ENCODE peak calls at places on chromosomes 5 and 9, in seven cellular contexts. M, L, I, V, C, G and J are unnamed samples.

GRCh38 chr5:24539625-24540024 is 105.2 kb downstream of the CDH10 start:
- DNase-seq in M (no peak), L (no peak), I (no peak), V (peak; percentile 24), C (no peak), G (no peak), J (no peak)

GRCh38 chr5:106459541-106459940 is 1211.2 kb downstream of the EFNA5 start:
- DNase-seq in M (no peak), L (no peak), I (no peak), V (no peak), C (no peak), G (peak; percentile 16), J (no peak)

GRCh38 chr9:137742698-137743097 is 123.9 kb downstream of the EHMT1 start:
- DNase-seq in M (no peak), L (peak; percentile 16), I (no peak), V (peak; percentile 21), C (peak; percentile 75), G (peak; percentile 19), J (no peak)

GRCh38 chr5:60489377-60489776 is 210.6 kb downstream of the DEPDC1B start:
- DNase-seq in M (no peak), L (no peak), I (no peak), V (no peak), C (no peak), G (no peak), J (no peak)

GRCh38 chr5:148541054-148541835 is 113.1 kb downstream of the HTR4 start:
- DNase-seq in M (no peak), L (no peak), I (no peak), V (no peak), C (no peak), G (no peak), J (no peak)

GRCh38 chr5:144203750-144204596 is 33.3 kb downstream of the KCTD16 start:
- DNase-seq in M (peak; percentile 49), L (peak; percentile 82), I (peak; percentile 86), V (peak; percentile 79), C (peak; percentile 34), G (peak; percentile 62), J (peak; percentile 42)

GRCh38 chr5:84430863-84431663 is 46.4 kb upstream of the EDIL3 start:
- DNase-seq in M (no peak), L (peak; percentile 12), I (no peak), V (no peak), C (no peak), G (no peak), J (peak; percentile 34)

GRCh38 chr9:105355810-105356209 is 92.0 kb upstream of the FSD1L start:
- DNase-seq in M (no peak), L (peak; percentile 47), I (no peak), V (no peak), C (no peak), G (peak; percentile 62), J (no peak)

GRCh38 chr5:112511920-112512319 is 92.8 kb upstream of the EPB41L4A start:
- DNase-seq in M (no peak), L (no peak), I (no peak), V (no peak), C (no peak), G (no peak), J (no peak)

GRCh38 chr5:135708481-135708880 is 126.0 kb upstream of the SLC25A48 start:
- DNase-seq in M (no peak), L (no peak), I (no peak), V (no peak), C (no peak), G (no peak), J (no peak)

GRCh38 chr9:27676827-27677226 is 103.5 kb upstream of the C9orf72 start:
- DNase-seq in M (no peak), L (no peak), I (no peak), V (no peak), C (no peak), G (no peak), J (no peak)

DNA sequence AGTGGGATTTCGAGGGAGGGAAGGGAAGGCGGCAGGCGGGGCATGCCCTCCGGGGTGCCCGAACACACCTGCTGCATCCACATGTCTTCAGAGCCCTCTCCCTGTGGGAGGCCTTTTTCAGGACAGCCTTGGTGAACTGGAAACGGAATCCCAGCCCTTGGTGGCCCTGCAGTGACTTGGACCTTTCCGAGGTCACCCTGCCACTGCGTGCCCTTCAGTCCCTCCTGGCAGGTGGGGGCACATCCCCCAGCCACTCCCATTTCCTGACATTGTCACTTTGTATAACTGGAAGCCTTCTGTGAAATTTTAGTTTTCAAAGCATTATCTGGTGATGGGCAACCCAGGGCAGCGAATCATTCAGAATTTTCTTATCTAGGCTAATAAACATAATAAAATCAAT is 11.0 kb upstream of the AHRR start:
- DNase-seq in M (no peak), L (no peak), I (no peak), V (no peak), C (no peak), G (no peak), J (no peak)
- H4K20me1 ChIP-seq in M (peaks cover 12% of the 10 kb centered on the region), L (peaks cover 77% of the 10 kb centered on the region), I (peaks cover 6% of the 10 kb centered on the region), V (peaks cover 9% of the 10 kb centered on the region), C (peaks cover 74% of the 10 kb centered on the region), G (no peaks in the 10 kb centered on the region), J (peaks cover 91% of the 10 kb centered on the region)

GRCh38 chr5:5454405-5454804 is 31.9 kb downstream of the ICE1 start:
- DNase-seq in M (no peak), L (no peak), I (no peak), V (peak; percentile 38), C (no peak), G (no peak), J (no peak)
- H3K36me3 ChIP-seq in M (peaks cover 6% of the 10 kb centered on the region), L (peaks cover 34% of the 10 kb centered on the region), I (peaks cover 46% of the 10 kb centered on the region), V (no peaks in the 10 kb centered on the region), C (peaks cover 96% of the 10 kb centered on the region), G (peaks cover 4% of the 10 kb centered on the region), J (peaks cover 50% of the 10 kb centered on the region)

GRCh38 chr5:14148483-14148882 is 5.3 kb downstream of the TRIO start:
- DNase-seq in M (no peak), L (no peak), I (no peak), V (no peak), C (no peak), G (peak; percentile 45), J (no peak)
- H4K20me1 ChIP-seq in M (peaks cover 45% of the 10 kb centered on the region), L (peaks cover 80% of the 10 kb centered on the region), I (peaks cover 81% of the 10 kb centered on the region), V (peaks cover 88% of the 10 kb centered on the region), C (peaks cover 91% of the 10 kb centered on the region), G (peaks cover 5% of the 10 kb centered on the region), J (peaks cover 80% of the 10 kb centered on the region)

GRCh38 chr5:159083532-159083931 is 16.2 kb downstream of the EBF1 start:
- DNase-seq in M (no peak), L (no peak), I (peak; percentile 19), V (no peak), C (no peak), G (no peak), J (no peak)
- H3K36me3 ChIP-seq in M (no peaks in the 10 kb centered on the region), L (no peaks in the 10 kb centered on the region), I (no peaks in the 10 kb centered on the region), V (no peaks in the 10 kb centered on the region), C (no peaks in the 10 kb centered on the region), G (no peaks in the 10 kb centered on the region), J (no peaks in the 10 kb centered on the region)

GRCh38 chr9:35714579-35715252 is 17.3 kb downstream of the TLN1 start:
- DNase-seq in M (no peak), L (no peak), I (no peak), V (no peak), C (no peak), G (no peak), J (no peak)
- H4K20me1 ChIP-seq in M (peaks cover 5% of the 10 kb centered on the region), L (peaks cover 41% of the 10 kb centered on the region), I (peaks cover 6% of the 10 kb centered on the region), V (no peaks in the 10 kb centered on the region), C (no peaks in the 10 kb centered on the region), G (no peaks in the 10 kb centered on the region), J (no peaks in the 10 kb centered on the region)

GRCh38 chr5:74738406-74738805 is 28.5 kb downstream of the GFM2 start:
- DNase-seq in M (no peak), L (peak; percentile 8), I (no peak), V (no peak), C (no peak), G (no peak), J (no peak)
- H3K36me3 ChIP-seq in M (peaks cover 2% of the 10 kb centered on the region), L (peaks cover 10% of the 10 kb centered on the region), I (no peaks in the 10 kb centered on the region), V (no peaks in the 10 kb centered on the region), C (peaks cover 77% of the 10 kb centered on the region), G (peaks cover 3% of the 10 kb centered on the region), J (peaks cover 31% of the 10 kb centered on the region)